ENCODE peak calls at places on chromosomes 11 and 22, in six cellular contexts. S, T, R, E, D and Z are unnamed samples.

GRCh38 chr11:17845431-17845881 is 110.9 kb downstream of the KCNC1 start:
- DNase-seq in T (no peak), R (no peak), E (no peak), D (peak), S (no peak), Z (peak)

GRCh38 chr22:24466831-24467249 is 28.3 kb upstream of the UPB1 start:
- DNase-seq in S (no peak), R (no peak), T (no peak), E (no peak), D (peak), Z (peak)

GRCh38 chr22:24178502-24179440 is 2.5 kb upstream of the SUSD2 start:
- DNase-seq in R (no peak), T (no peak), D (no peak), S (peak), E (no peak), Z (no peak)

GRCh38 chr11:115256326-115257197 is 247.7 kb downstream of the CADM1 start:
- DNase-seq in R (peak), E (no peak), T (no peak), S (peak), D (no peak), Z (no peak)

GRCh38 chr11:798093-798713 is at the start of gene SLC25A22:
- DNase-seq in R (peak), S (peak), T (peak), E (peak), D (peak), Z (no peak)

GRCh38 chr11:17780668-17781067 is 46.1 kb downstream of the KCNC1 start:
- DNase-seq in S (no peak), R (no peak), D (no peak), T (no peak), E (no peak), Z (no peak)

GRCh38 chr22:19478086-19478392 is 954 bp downstream of the UFD1 start:
- DNase-seq in S (no peak), E (no peak), R (no peak), T (no peak), D (no peak), Z (no peak)

GRCh38 chr22:37336474-37337028 is 54.2 kb downstream of the CYTH4 start:
- DNase-seq in S (no peak), D (no peak), E (no peak), T (no peak), R (no peak), Z (no peak)

GRCh38 chr22:42994917-42995562 is 19.9 kb downstream of the PACSIN2 start:
- DNase-seq in S (peak), E (peak), T (no peak), R (peak), D (peak), Z (peak)

GRCh38 chr11:26244207-26244606 is 87.7 kb upstream of the ANO3 start:
- DNase-seq in E (no peak), R (no peak), S (no peak), D (no peak), T (no peak), Z (no peak)

GRCh38 chr11:47154738-47155570 is 21.7 kb downstream of the ARFGAP2 start:
- DNase-seq in R (no peak), E (no peak), T (no peak), D (no peak), S (peak), Z (no peak)

GRCh38 chr11:8360086-8360828 is 96.6 kb upstream of the LMO1 start:
- DNase-seq in T (no peak), S (no peak), R (no peak), E (peak), D (no peak), Z (no peak)

GRCh38 chr22:19067696-19068348 is 54.4 kb downstream of the DGCR2 start:
- DNase-seq in S (no peak), E (peak), D (no peak), T (no peak), R (no peak), Z (no peak)

GRCh38 chr11:82996966-82997606 is 74.6 kb downstream of the RAB30 start:
- DNase-seq in D (peak), S (peak), R (peak), T (no peak), E (peak), Z (no peak)

GRCh38 chr11:78717031-78717430 is 142.4 kb upstream of the NARS2 start:
- DNase-seq in D (no peak), T (no peak), E (no peak), R (no peak), S (no peak), Z (no peak)

GRCh38 chr22:21448627-21449416 is 18.4 kb upstream of the TMEM191C start:
- DNase-seq in T (no peak), E (peak), R (no peak), S (no peak), D (no peak), Z (no peak)

GRCh38 chr11:12871788-12872321 is 137.3 kb upstream of the RASSF10 start:
- DNase-seq in T (no peak), R (no peak), D (no peak), E (no peak), S (no peak), Z (no peak)

GRCh38 chr11:67996622-67997459 is 7.1 kb downstream of the UNC93B1 start:
- DNase-seq in E (peak), S (peak), D (no peak), T (no peak), R (no peak), Z (no peak)

GRCh38 chr11:123434911-123435310 is 4.8 kb downstream of the GRAMD1B start:
- DNase-seq in E (no peak), T (no peak), R (no peak), S (no peak), D (no peak), Z (no peak)

GRCh38 chr11:90148900-90149299 is 14.4 kb downstream of the NAALAD2 start:
- DNase-seq in R (no peak), T (no peak), E (no peak), D (no peak), S (no peak), Z (no peak)

GRCh38 chr22:46879083-46879482 is 116.6 kb downstream of the TBC1D22A start:
- DNase-seq in E (no peak), S (no peak), D (no peak), R (no peak), T (no peak), Z (no peak)

GRCh38 chr22:42366815-42367581 is 65.2 kb downstream of the NFAM1 start:
- DNase-seq in T (no peak), S (no peak), E (no peak), R (no peak), D (no peak), Z (no peak)

GRCh38 chr11:115920087-115920461 is 415.9 kb upstream of the CADM1 start:
- DNase-seq in R (no peak), T (no peak), D (peak), E (no peak), S (no peak), Z (no peak)

GRCh38 chr11:128848815-128849455 is 18.2 kb downstream of the KCNJ1 start:
- DNase-seq in D (peak), E (peak), T (peak), R (peak), S (peak), Z (no peak)

GRCh38 chr11:45092901-45093760 is 53.3 kb upstream of the PRDM11 start:
- DNase-seq in D (peak), T (no peak), E (no peak), R (no peak), S (no peak), Z (peak)

GRCh38 chr11:57406337-57406904 is 16.0 kb upstream of the PRG2 start:
- DNase-seq in E (no peak), D (peak), R (peak), S (peak), T (no peak), Z (no peak)

GRCh38 chr22:24523873-24524272 is 28.7 kb downstream of the UPB1 start:
- DNase-seq in R (no peak), S (no peak), D (peak), T (no peak), E (no peak), Z (peak)

GRCh38 chr11:75229466-75229865 is 11.1 kb upstream of the TPBGL start:
- DNase-seq in T (no peak), D (no peak), S (no peak), R (no peak), E (no peak), Z (no peak)

GRCh38 chr11:66546368-66546965 is at the start of gene ACTN3:
- DNase-seq in E (peak), T (no peak), D (no peak), R (peak), S (peak), Z (no peak)

GRCh38 chr11:128796275-128796674 is 70.8 kb downstream of the KCNJ1 start:
- DNase-seq in S (peak), E (no peak), R (peak), T (no peak), D (peak), Z (peak)

GRCh38 chr22:40434745-40435144 is 64.4 kb downstream of the SGSM3 start:
- DNase-seq in S (no peak), E (no peak), R (no peak), T (no peak), D (no peak), Z (no peak)

GRCh38 chr22:29348956-29349355 is 33.5 kb upstream of the RASL10A start:
- DNase-seq in S (no peak), T (no peak), R (no peak), E (no peak), D (no peak), Z (no peak)

GRCh38 chr11:131408011-131408640 is 37.7 kb downstream of the NTM start:
- DNase-seq in R (peak), T (no peak), D (peak), E (no peak), S (peak), Z (no peak)
- TF ChIP-seq CTCF in R (peak), T (peak), D (peak), E (no peak), S (peak), Z (peak)

GRCh38 chr22:48530666-48531065 is 1297.0 kb downstream of the BRD1 start:
- DNase-seq in E (no peak), D (no peak), R (no peak), S (no peak), T (no peak), Z (no peak)
- TF ChIP-seq CTCF in E (no peak), D (no peak), R (no peak), S (no peak), T (no peak), Z (no peak)

GRCh38 chr11:69879734-69880005 is 60.5 kb upstream of the FGF3 start:
- DNase-seq in T (no peak), S (no peak), R (no peak), E (no peak), D (no peak), Z (no peak)

GRCh38 chr11:69881467-69882269 is 62.5 kb upstream of the FGF3 start:
- DNase-seq in D (no peak), T (no peak), S (no peak), E (no peak), R (no peak), Z (no peak)

GRCh38 chr11:69882270-69882608 is 63.0 kb upstream of the FGF3 start:
- DNase-seq in S (no peak), R (no peak), T (no peak), D (no peak), E (no peak), Z (no peak)

GRCh38 chr11:69880041-69880802 is 61.0 kb upstream of the FGF3 start:
- DNase-seq in D (no peak), E (no peak), T (no peak), S (no peak), R (no peak), Z (no peak)

GRCh38 chr11:69880803-69881445 is 61.7 kb upstream of the FGF3 start:
- DNase-seq in S (no peak), R (no peak), D (no peak), T (no peak), E (no peak), Z (no peak)
- TF ChIP-seq CTCF in S (no peak), R (no peak), D (no peak), T (no peak), E (no peak), Z (no peak)

GRCh38 chr11:14232652-14233051 is 126.3 kb downstream of the RRAS2 start:
- DNase-seq in S (no peak), D (no peak), T (no peak), E (no peak), R (no peak), Z (no peak)
- TF ChIP-seq CTCF in S (no peak), D (peak), T (peak), E (no peak), R (no peak), Z (peak)

GRCh38 chr11:58786693-58787092 is 55.0 kb upstream of the GLYAT start:
- DNase-seq in D (no peak), S (no peak), T (no peak), E (no peak), R (no peak), Z (no peak)

GRCh38 chr11:58787903-58788302 is 56.2 kb upstream of the GLYAT start:
- DNase-seq in E (no peak), R (no peak), D (no peak), S (no peak), T (no peak), Z (no peak)

GRCh38 chr11:58784995-58785394 is 53.3 kb upstream of the GLYAT start:
- DNase-seq in R (no peak), E (no peak), T (no peak), D (no peak), S (peak), Z (no peak)

DNA sequence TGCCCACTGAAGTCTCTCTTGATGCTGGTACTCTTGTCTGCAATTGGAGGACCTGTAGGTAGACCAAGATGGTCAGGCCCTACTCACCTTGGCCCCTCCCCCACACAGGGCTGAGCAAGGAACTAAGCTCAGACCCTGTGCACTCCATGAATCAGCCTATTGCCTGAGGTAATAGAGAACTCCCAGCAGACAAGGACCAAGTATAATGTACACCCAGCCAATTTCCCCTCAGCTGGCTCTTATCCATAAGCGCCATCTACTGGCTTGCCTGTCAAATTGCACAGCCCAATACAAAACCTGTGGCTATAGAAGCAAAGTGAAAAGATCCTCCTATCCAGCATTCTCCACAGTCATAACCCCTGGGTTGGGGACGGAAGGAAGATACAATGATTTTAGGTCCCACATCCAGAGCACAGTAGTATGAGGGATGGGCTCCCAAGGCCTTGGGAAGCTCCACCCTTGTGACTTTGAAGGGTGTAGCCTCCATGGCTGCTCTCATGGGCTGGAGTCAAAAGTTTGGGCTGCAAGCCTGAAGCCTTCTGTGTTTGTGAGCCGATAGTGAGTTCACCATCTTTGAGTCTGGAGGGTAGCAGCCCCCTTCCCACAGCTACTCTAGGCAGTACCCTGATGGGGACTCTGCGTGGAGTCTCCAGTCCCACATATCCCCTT is 56.0 kb downstream of the GLYATL2 start:
- DNase-seq in D (peak), E (peak), T (no peak), S (peak), R (peak), Z (peak)
- TF ChIP-seq CTCF in D (peak), E (peak), T (peak), S (peak), R (peak), Z (peak)

GRCh38 chr11:84526250-84526649 is 1100.9 kb downstream of the DLG2 start:
- DNase-seq in E (no peak), D (no peak), T (no peak), S (no peak), R (no peak), Z (no peak)
- TF ChIP-seq CTCF in E (no peak), D (no peak), T (peak), S (no peak), R (no peak), Z (no peak)

GRCh38 chr22:26512149-26512793 is at the start of gene TFIP11:
- DNase-seq in R (peak), D (peak), S (peak), E (peak), T (peak), Z (peak)
- TF ChIP-seq CTCF in R (peak), D (no peak), S (no peak), E (no peak), T (peak), Z (no peak)

GRCh38 chr11:121564948-121565684 is 112.3 kb upstream of the SORL1-AS1 start:
- DNase-seq in D (no peak), E (no peak), S (no peak), T (no peak), R (no peak), Z (no peak)

GRCh38 chr11:121563900-121564822 is 111.4 kb upstream of the SORL1-AS1 start:
- DNase-seq in D (peak), S (no peak), T (no peak), E (no peak), R (no peak), Z (no peak)

GRCh38 chr11:121567988-121568387 is 115.2 kb upstream of the SORL1-AS1 start:
- DNase-seq in E (no peak), S (no peak), R (no peak), D (no peak), T (no peak), Z (no peak)

GRCh38 chr11:121563003-121563402 is 110.2 kb upstream of the SORL1-AS1 start:
- DNase-seq in T (no peak), D (no peak), R (no peak), E (no peak), S (no peak), Z (no peak)

DNA sequence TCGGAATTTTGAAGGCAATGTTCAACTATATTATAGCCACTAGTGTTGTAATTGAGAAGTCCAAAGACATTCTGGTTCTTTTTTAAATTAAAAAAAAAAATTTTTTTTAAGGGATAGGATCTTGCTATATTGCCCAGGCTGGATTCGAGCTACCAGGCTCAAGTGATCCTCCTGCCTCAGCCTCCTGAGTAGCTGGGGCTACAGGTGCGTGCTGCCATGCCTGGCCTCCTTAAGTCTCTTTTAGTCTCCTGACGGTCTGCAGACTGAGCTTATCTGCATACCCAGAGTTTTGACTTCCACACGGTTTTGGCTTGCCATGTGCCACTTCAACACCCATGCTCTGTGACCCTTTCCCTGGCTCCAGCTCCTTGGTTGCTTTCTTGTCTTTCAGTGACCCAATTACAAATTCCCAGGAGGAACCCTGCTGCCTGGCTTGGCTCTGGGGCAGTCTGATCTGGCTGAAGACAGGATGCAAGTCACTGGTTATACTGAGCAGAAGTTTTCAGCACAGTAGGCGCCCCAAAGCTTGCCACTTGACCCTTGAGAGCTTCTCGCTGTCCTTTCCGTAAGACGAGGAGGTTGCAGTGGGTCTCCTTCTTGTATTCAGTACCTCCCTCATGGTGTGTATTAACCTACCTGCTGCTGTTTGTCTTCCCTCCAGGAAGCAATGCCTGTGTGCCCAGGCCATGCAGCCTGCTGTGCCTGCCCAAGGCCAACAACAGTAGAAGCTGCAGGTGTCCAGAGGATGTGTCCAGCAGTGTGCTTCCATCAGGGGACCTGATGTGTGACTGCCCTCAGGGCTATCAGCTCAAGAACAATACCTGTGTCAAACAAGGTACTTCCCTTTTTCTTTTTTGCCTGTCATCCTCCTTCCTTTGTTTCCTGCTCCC is 113.8 kb upstream of the SORL1-AS1 start:
- DNase-seq in R (no peak), E (no peak), D (no peak), S (no peak), T (no peak), Z (no peak)
- TF ChIP-seq CTCF in R (no peak), E (no peak), D (no peak), S (no peak), T (no peak), Z (no peak)